ENCODE peak calls at places on chromosomes 1 and 21, in five cellular contexts. C is IMR-90, W is psoas muscle, H is upper lobe of right lung, R is tibial nerve. Z is an unnamed sample.

GRCh38 chr1:90573736-90574135 is 143.4 kb downstream of the BARHL2 start:
- DNase-seq in W (no peak), R (no peak), C (no peak), H (no peak), Z (no peak)

GRCh38 chr1:45864124-45864721 is 60.8 kb downstream of the MAST2 start:
- DNase-seq in W (no peak), H (no peak), C (no peak), R (no peak), Z (no peak)

GRCh38 chr1:215146252-215146975 is 63.9 kb downstream of the KCNK2 start:
- DNase-seq in C (peak; percentile 64), H (no peak), R (no peak), W (no peak), Z (no peak)

GRCh38 chr21:20997308-20997632 is 939 bp upstream of the NCAM2 start:
- DNase-seq in W (no peak), C (no peak), H (no peak), R (no peak), Z (no peak)

GRCh38 chr1:167797005-167797404 is 75.2 kb downstream of the MPZL1 start:
- DNase-seq in W (peak; percentile 83), C (peak; percentile 99), H (peak; percentile 73), R (peak; percentile 67), Z (no peak)

GRCh38 chr1:12143631-12144155 is 23.1 kb upstream of the TNFRSF1B start:
- DNase-seq in W (peak; percentile 88), R (peak; percentile 48), H (peak; percentile 89), C (peak; percentile 98), Z (no peak)

GRCh38 chr1:111406325-111406768 is 21.2 kb downstream of the OVGP1 start:
- DNase-seq in W (no peak), R (no peak), C (peak; percentile 48), H (no peak), Z (peak; percentile 72)

GRCh38 chr1:14055442-14056225 is 355.6 kb downstream of the PRDM2 start:
- DNase-seq in W (no peak), C (no peak), H (no peak), R (no peak), Z (no peak)

GRCh38 chr1:9874959-9875635 is 35.0 kb downstream of the CTNNBIP1 start:
- DNase-seq in R (peak; percentile 34), W (peak; percentile 81), C (peak; percentile 67), H (peak; percentile 77), Z (peak; percentile 70)

GRCh38 chr1:196698993-196699392 is 47.1 kb downstream of the CFH start:
- DNase-seq in W (no peak), C (no peak), H (no peak), R (no peak), Z (no peak)

GRCh38 chr1:236526079-236526478 is 2.3 kb downstream of the LGALS8 start:
- DNase-seq in H (no peak), C (no peak), W (no peak), R (no peak), Z (no peak)

GRCh38 chr1:110170726-110171125 is 20.4 kb downstream of the SLC6A17 start:
- DNase-seq in R (no peak), H (no peak), C (no peak), W (no peak), Z (no peak)

GRCh38 chr21:37551406-37552355 is 185.1 kb downstream of the DYRK1A start:
- DNase-seq in C (no peak), H (no peak), W (peak; percentile 92), R (no peak), Z (no peak)

GRCh38 chr1:224185208-224185607 is 2.2 kb downstream of the DEGS1 start:
- DNase-seq in C (no peak), R (no peak), W (no peak), H (no peak), Z (no peak)
- H3K4me3 ChIP-seq in C (no peak overlapping the region), R (no peak overlapping the region), W (peak overlapping the region; percentile 80), H (no peak overlapping the region), Z (no peak overlapping the region)

DNA sequence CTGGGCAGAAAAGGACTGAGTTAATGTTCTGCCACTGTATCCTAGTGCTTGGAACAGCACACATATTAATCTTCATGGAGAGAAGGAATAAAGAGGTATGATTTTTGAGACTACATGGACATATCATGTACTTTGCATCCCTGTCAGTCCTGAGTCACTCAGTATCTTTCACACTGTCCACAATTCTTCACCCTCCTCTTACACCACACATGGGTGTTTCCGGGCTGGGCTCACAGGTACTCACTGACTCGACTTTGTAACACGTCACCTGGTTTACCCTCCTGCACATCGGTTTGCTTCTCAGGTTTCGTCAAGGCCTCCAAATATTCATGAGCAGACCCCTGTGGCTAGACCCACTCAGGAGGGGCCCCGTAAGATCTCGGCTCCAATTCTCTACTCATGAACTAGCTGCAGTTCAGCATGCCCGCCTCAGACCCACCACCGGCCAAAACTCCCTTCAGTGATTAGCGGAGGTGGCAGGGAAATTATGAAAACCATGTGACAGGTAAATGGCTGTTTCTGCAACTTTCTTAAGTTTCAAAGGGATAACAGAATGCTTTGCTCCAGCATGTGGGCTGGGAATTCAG is 31.1 kb upstream of the TRABD2B start:
- DNase-seq in R (no peak), W (no peak), C (no peak), H (no peak), Z (no peak)
- TF ChIP-seq CTCF in R (no peak), W (no peak), C (no peak), H (no peak), Z (no peak)

GRCh38 chr1:21904725-21905520 is 32.2 kb downstream of the HSPG2 start:
- DNase-seq in R (no peak), C (peak; percentile 90), W (peak; percentile 81), H (no peak), Z (no peak)
- H3K4me1 ChIP-seq in R (peaks cover 91% of the 10 kb centered on the region), C (peaks cover 15% of the 10 kb centered on the region), W (peaks cover 73% of the 10 kb centered on the region), H (peaks cover 94% of the 10 kb centered on the region), Z (peaks cover 15% of the 10 kb centered on the region)

GRCh38 chr1:19910650-19911049 is 12.8 kb downstream of the PLA2G2E start:
- DNase-seq in R (no peak), H (no peak), W (no peak), C (no peak), Z (no peak)
- H3K4me3 ChIP-seq in R (no peak overlapping the region), H (no peak overlapping the region), W (no peak overlapping the region), C (no peak overlapping the region), Z (no peak overlapping the region)

DNA sequence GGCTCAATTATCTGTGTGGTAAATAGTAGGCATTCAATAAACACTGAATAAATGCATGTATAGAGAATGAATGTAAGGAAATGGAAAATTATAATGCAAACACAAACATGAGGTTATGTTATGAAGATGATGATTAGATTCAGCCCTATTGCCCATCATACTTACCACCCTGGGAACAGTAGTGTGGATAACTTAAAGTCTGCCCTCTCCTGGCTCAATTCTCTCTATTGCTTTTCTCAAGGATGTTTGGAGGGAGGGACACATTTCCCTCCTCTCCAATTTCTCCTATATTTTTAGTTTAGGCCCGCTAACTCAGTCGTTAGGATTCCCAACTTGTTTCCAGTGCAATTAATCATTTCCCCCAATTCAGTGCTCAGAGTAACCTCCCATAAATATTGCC is 101.5 kb upstream of the TNR start:
- DNase-seq in R (no peak), H (no peak), W (no peak), C (no peak), Z (no peak)
- TF ChIP-seq CTCF in R (no peak), H (no peak), W (no peak), C (no peak), Z (no peak)

Z was measured in CD8-positive, alpha-beta T cell.